ENCODE peak calls at places on chromosome X, in four cellular contexts. M, F, C and X are unnamed samples.
A peak's percentile ranks its signal among the peaks of the same experiment; 100 is the strongest.

GRCh38 chrX:9164086-9164485 is 130.2 kb upstream of the FAM9B start:
- DNase-seq in M (peak; percentile 18), F (no peak), C (no peak), X (no peak)

GRCh38 chrX:101659601-101660063 is at the start of gene ARMCX2:
- DNase-seq in M (peak; percentile 69), F (peak; percentile 50), C (no peak), X (peak; percentile 30)

GRCh38 chrX:133970021-133970550 is 15.3 kb downstream of the GPC3 start:
- DNase-seq in M (no peak), F (no peak), C (no peak), X (no peak)

GRCh38 chrX:141791856-141792255 is 46.3 kb upstream of the MAGEC3 start:
- DNase-seq in M (no peak), F (no peak), C (no peak), X (no peak)

GRCh38 chrX:118682258-118683014 is 45.0 kb upstream of the IL13RA1 start:
- DNase-seq in M (no peak), F (no peak), C (no peak), X (no peak)

GRCh38 chrX:102155806-102156179 is at the start of gene BEX5:
- DNase-seq in M (no peak), F (no peak), C (peak; percentile 44), X (peak; percentile 52)

GRCh38 chrX:107677909-107678308 is 49.6 kb downstream of the PRPS1 start:
- DNase-seq in M (no peak), F (no peak), C (no peak), X (no peak)

GRCh38 chrX:45479835-45480422 is 279.3 kb upstream of the DIPK2B start:
- DNase-seq in M (peak; percentile 91), F (peak; percentile 88), C (peak; percentile 89), X (no peak)

GRCh38 chrX:103729015-103729414 is 18.3 kb downstream of the TMEM31 start:
- DNase-seq in M (no peak), F (no peak), C (no peak), X (no peak)

GRCh38 chrX:69876221-69876620 is 173.5 kb downstream of the AWAT2 start:
- DNase-seq in M (no peak), F (no peak), C (no peak), X (no peak)

GRCh38 chrX:41334866-41335589 is 1.1 kb downstream of the DDX3X start:
- DNase-seq in M (peak; percentile 62), F (peak; percentile 35), C (peak; percentile 22), X (peak; percentile 59)